ENCODE peak calls at places on chromosomes 16 and 17, in nine cellular contexts. One of them, this sample, is unnamed.

GRCh38 chr17:73005360-73005759 is 87.1 kb downstream of the SLC39A11 start:
- DNase-seq in fibroblast of pulmonary artery: no peak
- DNase-seq in AG04449: no peak
- DNase-seq in IMR-90: no peak
- DNase-seq in effector memory CD4-positive, alpha-beta T cell: no peak
- DNase-seq in tibial nerve: no peak
- DNase-seq in MM.1S: no peak
- DNase-seq in left lung: no peak
- DNase-seq in H1: no peak
- DNase-seq in this sample: no peak

GRCh38 chr16:8941718-8942344 is 21.9 kb downstream of the USP7 start:
- DNase-seq in fibroblast of pulmonary artery: no peak
- DNase-seq in AG04449: no peak
- DNase-seq in IMR-90: no peak
- DNase-seq in effector memory CD4-positive, alpha-beta T cell: no peak
- DNase-seq in tibial nerve: no peak
- DNase-seq in MM.1S: no peak
- DNase-seq in left lung: no peak
- DNase-seq in H1: no peak
- DNase-seq in this sample: no peak

GRCh38 chr16:70688266-70688742 is 2.5 kb upstream of the MTSS2 start:
- DNase-seq in fibroblast of pulmonary artery: peak
- DNase-seq in AG04449: no peak
- DNase-seq in IMR-90: peak
- DNase-seq in effector memory CD4-positive, alpha-beta T cell: no peak
- DNase-seq in tibial nerve: peak
- DNase-seq in MM.1S: no peak
- DNase-seq in left lung: peak
- DNase-seq in H1: no peak
- DNase-seq in this sample: no peak

GRCh38 chr17:38425744-38426143 is 2.5 kb upstream of the ARHGAP23 start:
- DNase-seq in fibroblast of pulmonary artery: peak
- DNase-seq in AG04449: no peak
- DNase-seq in IMR-90: no peak
- DNase-seq in effector memory CD4-positive, alpha-beta T cell: no peak
- DNase-seq in tibial nerve: no peak
- DNase-seq in MM.1S: no peak
- DNase-seq in left lung: no peak
- DNase-seq in H1: no peak
- DNase-seq in this sample: no peak

GRCh38 chr17:16449121-16449570 is 33.8 kb downstream of the TRPV2 start:
- DNase-seq in fibroblast of pulmonary artery: no peak
- DNase-seq in AG04449: no peak
- DNase-seq in IMR-90: peak
- DNase-seq in effector memory CD4-positive, alpha-beta T cell: no peak
- DNase-seq in tibial nerve: no peak
- DNase-seq in MM.1S: no peak
- DNase-seq in left lung: no peak
- DNase-seq in H1: no peak
- DNase-seq in this sample: no peak

GRCh38 chr16:28210979-28211505 is 723 bp downstream of the XPO6 start:
- DNase-seq in fibroblast of pulmonary artery: peak
- DNase-seq in AG04449: no peak
- DNase-seq in IMR-90: peak
- DNase-seq in effector memory CD4-positive, alpha-beta T cell: peak
- DNase-seq in tibial nerve: peak
- DNase-seq in MM.1S: peak
- DNase-seq in left lung: peak
- DNase-seq in H1: peak
- DNase-seq in this sample: no peak

GRCh38 chr16:87368029-87368765 is 15.4 kb downstream of the FBXO31 start:
- DNase-seq in fibroblast of pulmonary artery: no peak
- DNase-seq in AG04449: no peak
- DNase-seq in IMR-90: no peak
- DNase-seq in effector memory CD4-positive, alpha-beta T cell: no peak
- DNase-seq in tibial nerve: no peak
- DNase-seq in MM.1S: no peak
- DNase-seq in left lung: no peak
- DNase-seq in H1: no peak
- DNase-seq in this sample: no peak

GRCh38 chr16:77306050-77306616 is 106.9 kb downstream of the SYCE1L start:
- DNase-seq in fibroblast of pulmonary artery: no peak
- DNase-seq in AG04449: no peak
- DNase-seq in IMR-90: no peak
- DNase-seq in effector memory CD4-positive, alpha-beta T cell: no peak
- DNase-seq in tibial nerve: no peak
- DNase-seq in MM.1S: no peak
- DNase-seq in left lung: no peak
- DNase-seq in H1: no peak
- DNase-seq in this sample: no peak

GRCh38 chr16:14289692-14290340 is 218.7 kb downstream of the MRTFB start:
- DNase-seq in fibroblast of pulmonary artery: peak
- DNase-seq in AG04449: no peak
- DNase-seq in IMR-90: peak
- DNase-seq in effector memory CD4-positive, alpha-beta T cell: no peak
- DNase-seq in tibial nerve: no peak
- DNase-seq in MM.1S: peak
- DNase-seq in left lung: no peak
- DNase-seq in H1: peak
- DNase-seq in this sample: no peak

GRCh38 chr17:6938637-6939036 is 57.2 kb upstream of the ALOX12 start:
- DNase-seq in fibroblast of pulmonary artery: no peak
- DNase-seq in AG04449: no peak
- DNase-seq in IMR-90: no peak
- DNase-seq in effector memory CD4-positive, alpha-beta T cell: no peak
- DNase-seq in tibial nerve: no peak
- DNase-seq in MM.1S: no peak
- DNase-seq in left lung: no peak
- DNase-seq in H1: no peak
- DNase-seq in this sample: no peak

GRCh38 chr17:39222866-39223834 is 2.6 kb downstream of the STAC2 start:
- DNase-seq in fibroblast of pulmonary artery: no peak
- DNase-seq in AG04449: no peak
- DNase-seq in IMR-90: no peak
- DNase-seq in effector memory CD4-positive, alpha-beta T cell: no peak
- DNase-seq in tibial nerve: no peak
- DNase-seq in MM.1S: no peak
- DNase-seq in left lung: no peak
- DNase-seq in H1: no peak
- DNase-seq in this sample: no peak

GRCh38 chr16:11315499-11315898 is 29.8 kb upstream of the RMI2 start:
- DNase-seq in fibroblast of pulmonary artery: peak
- DNase-seq in AG04449: no peak
- DNase-seq in IMR-90: peak
- DNase-seq in effector memory CD4-positive, alpha-beta T cell: no peak
- DNase-seq in tibial nerve: no peak
- DNase-seq in MM.1S: no peak
- DNase-seq in left lung: no peak
- DNase-seq in H1: peak
- DNase-seq in this sample: no peak

GRCh38 chr17:63702223-63702577 is 2.3 kb upstream of the LIMD2 start:
- DNase-seq in fibroblast of pulmonary artery: no peak
- DNase-seq in AG04449: no peak
- DNase-seq in IMR-90: no peak
- DNase-seq in effector memory CD4-positive, alpha-beta T cell: peak
- DNase-seq in tibial nerve: no peak
- DNase-seq in MM.1S: no peak
- DNase-seq in left lung: peak
- DNase-seq in H1: no peak
- DNase-seq in this sample: no peak

GRCh38 chr16:74606521-74607309 is at the start of gene GLG1:
- DNase-seq in fibroblast of pulmonary artery: peak
- DNase-seq in AG04449: no peak
- DNase-seq in IMR-90: peak
- DNase-seq in effector memory CD4-positive, alpha-beta T cell: peak
- DNase-seq in tibial nerve: peak
- DNase-seq in MM.1S: peak
- DNase-seq in left lung: peak
- DNase-seq in H1: peak
- DNase-seq in this sample: no peak

GRCh38 chr16:74740795-74741304 is 33.8 kb downstream of the FA2H start:
- DNase-seq in fibroblast of pulmonary artery: no peak
- DNase-seq in AG04449: no peak
- DNase-seq in IMR-90: no peak
- DNase-seq in effector memory CD4-positive, alpha-beta T cell: no peak
- DNase-seq in tibial nerve: peak
- DNase-seq in MM.1S: no peak
- DNase-seq in left lung: no peak
- DNase-seq in H1: no peak
- DNase-seq in this sample: no peak

GRCh38 chr17:69246726-69247375 is 18.2 kb upstream of the ABCA10 start:
- DNase-seq in fibroblast of pulmonary artery: peak
- DNase-seq in AG04449: no peak
- DNase-seq in IMR-90: peak
- DNase-seq in effector memory CD4-positive, alpha-beta T cell: no peak
- DNase-seq in tibial nerve: no peak
- DNase-seq in MM.1S: peak
- DNase-seq in left lung: no peak
- DNase-seq in H1: no peak
- DNase-seq in this sample: peak

GRCh38 chr16:74608944-74609343 is 2.0 kb upstream of the GLG1 start:
- DNase-seq in fibroblast of pulmonary artery: no peak
- DNase-seq in AG04449: no peak
- DNase-seq in IMR-90: no peak
- DNase-seq in effector memory CD4-positive, alpha-beta T cell: peak
- DNase-seq in tibial nerve: no peak
- DNase-seq in MM.1S: no peak
- DNase-seq in left lung: no peak
- DNase-seq in H1: no peak
- DNase-seq in this sample: no peak

GRCh38 chr16:49281843-49282642 is 405 bp upstream of the CBLN1 start:
- DNase-seq in fibroblast of pulmonary artery: peak
- DNase-seq in AG04449: no peak
- DNase-seq in IMR-90: peak
- DNase-seq in effector memory CD4-positive, alpha-beta T cell: no peak
- DNase-seq in tibial nerve: peak
- DNase-seq in MM.1S: peak
- DNase-seq in left lung: peak
- DNase-seq in H1: peak
- DNase-seq in this sample: peak

GRCh38 chr16:324451-325334 is 27.8 kb downstream of the AXIN1 start:
- DNase-seq in fibroblast of pulmonary artery: no peak
- DNase-seq in AG04449: no peak
- DNase-seq in IMR-90: no peak
- DNase-seq in effector memory CD4-positive, alpha-beta T cell: peak
- DNase-seq in tibial nerve: no peak
- DNase-seq in MM.1S: no peak
- DNase-seq in left lung: no peak
- DNase-seq in H1: no peak
- DNase-seq in this sample: no peak
- H3K4me3 ChIP-seq in fibroblast of pulmonary artery: no peak
- H3K4me3 ChIP-seq in AG04449: no peak
- H3K4me3 ChIP-seq in IMR-90: no peak
- H3K4me3 ChIP-seq in effector memory CD4-positive, alpha-beta T cell: peak
- H3K4me3 ChIP-seq in tibial nerve: no peak
- H3K4me3 ChIP-seq in MM.1S: no peak
- H3K4me3 ChIP-seq in left lung: no peak
- H3K4me3 ChIP-seq in H1: no peak
- H3K4me3 ChIP-seq in this sample: no peak

DNA sequence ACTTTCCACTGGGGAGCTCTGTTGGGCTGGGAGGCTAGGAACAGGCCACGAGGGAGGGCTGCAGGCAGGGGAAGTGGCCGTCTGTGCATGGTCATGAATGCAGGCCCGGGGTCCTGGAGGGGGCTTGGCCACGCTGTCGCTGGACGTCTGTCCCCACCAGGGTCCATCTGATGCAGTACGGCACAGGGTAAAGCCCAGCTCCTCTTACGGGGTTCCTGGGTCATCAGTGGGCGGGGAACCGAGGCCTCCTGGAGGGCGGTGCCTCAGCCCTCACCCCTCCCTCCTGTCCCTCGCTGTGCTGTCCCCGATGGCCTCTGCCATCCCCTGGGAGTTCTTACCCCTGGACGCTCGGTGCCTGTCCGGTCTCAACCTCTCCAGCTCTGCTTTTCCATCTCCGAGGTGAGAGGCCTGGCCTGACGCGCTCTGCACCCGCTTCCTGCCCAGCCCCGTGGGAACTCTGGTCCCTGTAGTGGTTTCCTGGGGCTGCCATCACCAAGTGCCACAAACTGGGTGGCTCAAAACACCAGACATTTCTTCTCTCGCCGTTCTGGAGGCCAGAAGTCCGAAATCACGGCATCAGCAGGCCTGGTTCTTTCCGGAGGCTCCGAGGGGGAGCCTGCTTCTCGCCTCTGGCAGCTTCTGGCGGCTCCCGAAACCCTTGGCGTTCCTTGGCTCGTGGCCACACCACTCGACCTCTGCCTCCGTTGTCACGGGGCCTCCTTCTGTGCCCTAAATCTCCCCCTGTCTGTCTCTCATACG is 182.8 kb downstream of the SEC14L1 start:
- DNase-seq in fibroblast of pulmonary artery: peak
- DNase-seq in AG04449: no peak
- DNase-seq in IMR-90: peak
- DNase-seq in effector memory CD4-positive, alpha-beta T cell: no peak
- DNase-seq in tibial nerve: peak
- DNase-seq in MM.1S: no peak
- DNase-seq in left lung: peak
- DNase-seq in H1: peak
- DNase-seq in this sample: no peak
- H3K4me3 ChIP-seq in fibroblast of pulmonary artery: peak
- H3K4me3 ChIP-seq in AG04449: peak
- H3K4me3 ChIP-seq in IMR-90: peak
- H3K4me3 ChIP-seq in effector memory CD4-positive, alpha-beta T cell: no peak
- H3K4me3 ChIP-seq in tibial nerve: no peak
- H3K4me3 ChIP-seq in MM.1S: no peak
- H3K4me3 ChIP-seq in left lung: no peak
- H3K4me3 ChIP-seq in H1: no peak
- H3K4me3 ChIP-seq in this sample: peak

DNA sequence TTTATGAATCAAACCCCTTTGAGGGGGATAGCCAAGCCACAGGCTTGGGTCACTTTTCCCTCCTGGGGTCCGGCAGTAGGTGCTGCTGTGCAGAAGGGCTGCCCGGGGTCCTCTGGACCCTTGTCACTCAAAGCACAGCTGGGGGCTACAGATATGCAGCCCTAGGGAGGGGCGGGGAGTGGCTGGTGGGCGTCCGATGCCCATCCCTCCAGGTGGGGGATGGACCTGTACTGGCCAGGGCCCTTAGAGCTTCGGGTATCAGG is 598 bp downstream of the VASN start:
- DNase-seq in fibroblast of pulmonary artery: no peak
- DNase-seq in AG04449: no peak
- DNase-seq in IMR-90: no peak
- DNase-seq in effector memory CD4-positive, alpha-beta T cell: no peak
- DNase-seq in tibial nerve: no peak
- DNase-seq in MM.1S: no peak
- DNase-seq in left lung: no peak
- DNase-seq in H1: no peak
- DNase-seq in this sample: no peak
- H3K4me3 ChIP-seq in fibroblast of pulmonary artery: peak
- H3K4me3 ChIP-seq in AG04449: peak
- H3K4me3 ChIP-seq in IMR-90: peak
- H3K4me3 ChIP-seq in effector memory CD4-positive, alpha-beta T cell: peak
- H3K4me3 ChIP-seq in tibial nerve: peak
- H3K4me3 ChIP-seq in MM.1S: no peak
- H3K4me3 ChIP-seq in left lung: peak
- H3K4me3 ChIP-seq in H1: peak
- H3K4me3 ChIP-seq in this sample: peak

GRCh38 chr17:50155115-50155819 is 4.8 kb upstream of the PPP1R9B start:
- DNase-seq in fibroblast of pulmonary artery: peak
- DNase-seq in AG04449: no peak
- DNase-seq in IMR-90: peak
- DNase-seq in effector memory CD4-positive, alpha-beta T cell: no peak
- DNase-seq in tibial nerve: no peak
- DNase-seq in MM.1S: peak
- DNase-seq in left lung: no peak
- DNase-seq in H1: no peak
- DNase-seq in this sample: no peak
- H3K4me3 ChIP-seq in fibroblast of pulmonary artery: no peak
- H3K4me3 ChIP-seq in AG04449: no peak
- H3K4me3 ChIP-seq in IMR-90: no peak
- H3K4me3 ChIP-seq in effector memory CD4-positive, alpha-beta T cell: no peak
- H3K4me3 ChIP-seq in tibial nerve: no peak
- H3K4me3 ChIP-seq in MM.1S: peak
- H3K4me3 ChIP-seq in left lung: no peak
- H3K4me3 ChIP-seq in H1: no peak
- H3K4me3 ChIP-seq in this sample: no peak

This sample was measured in HFF-Myc.